ENCODE peak calls at places on chromosome 3, in nine cellular contexts. M is astrocyte; O is naive thymus-derived CD4-positive, alpha-beta T cell; A is ovary; T is lung; N is CD8-positive, alpha-beta T cell; C is upper lobe of right lung; Q is kidney epithelial cell; D is adrenal gland. X is an unnamed sample.

GRCh38 chr3:11517601-11518000 is 126.1 kb downstream of the VGLL4 start:
- DNase-seq in M (no peak), O (no peak), A (no peak), T (no peak), N (no peak), C (no peak), Q (no peak), D (no peak), X (no peak)

GRCh38 chr3:132210476-132211346 is 106.5 kb upstream of the ACP3 start:
- DNase-seq in M (no peak), O (no peak), A (no peak), T (peak; percentile 31), N (no peak), C (no peak), Q (no peak), D (no peak), X (no peak)

GRCh38 chr3:49609815-49610214 is 55.5 kb downstream of the BSN start:
- DNase-seq in M (no peak), O (no peak), A (no peak), T (no peak), N (peak; percentile 31), C (peak; percentile 40), Q (no peak), D (no peak), X (no peak)

GRCh38 chr3:168998792-168999191 is 664.7 kb downstream of the MECOM start:
- DNase-seq in M (no peak), O (no peak), A (no peak), T (no peak), N (no peak), C (no peak), Q (peak; percentile 62), D (no peak), X (no peak)

GRCh38 chr3:58326267-58326932 is 6.3 kb upstream of the PXK start:
- DNase-seq in M (no peak), O (no peak), A (no peak), T (no peak), N (no peak), C (no peak), Q (no peak), D (no peak), X (no peak)

GRCh38 chr3:177810162-177810623 is 612.9 kb upstream of the TBL1XR1 start:
- DNase-seq in M (peak; percentile 79), O (no peak), A (no peak), T (no peak), N (no peak), C (no peak), Q (no peak), D (no peak), X (no peak)

GRCh38 chr3:172525116-172525613 is 1.9 kb upstream of the TNFSF10 start:
- DNase-seq in M (no peak), O (no peak), A (no peak), T (no peak), N (no peak), C (no peak), Q (no peak), D (no peak), X (no peak)

GRCh38 chr3:141710888-141711616 is 27.0 kb upstream of the RNF7 start:
- DNase-seq in M (peak; percentile 91), O (no peak), A (no peak), T (no peak), N (no peak), C (no peak), Q (no peak), D (peak; percentile 82), X (peak; percentile 1)

GRCh38 chr3:24220859-24221657 is 273.6 kb downstream of the THRB start:
- DNase-seq in M (peak; percentile 97), O (no peak), A (no peak), T (no peak), N (no peak), C (no peak), Q (peak; percentile 96), D (no peak), X (peak; percentile 92)

GRCh38 chr3:156382458-156383346 is 172.2 kb downstream of the SSR3 start:
- DNase-seq in M (no peak), O (no peak), A (no peak), T (no peak), N (no peak), C (no peak), Q (no peak), D (peak; percentile 19), X (no peak)

GRCh38 chr3:62319570-62320243 is 53.6 kb downstream of the FEZF2 start:
- DNase-seq in M (no peak), O (no peak), A (no peak), T (no peak), N (no peak), C (no peak), Q (no peak), D (no peak), X (no peak)

GRCh38 chr3:171454026-171454425 is 6.2 kb downstream of the TNIK start:
- DNase-seq in M (no peak), O (no peak), A (no peak), T (no peak), N (no peak), C (no peak), Q (no peak), D (no peak), X (no peak)

GRCh38 chr3:138376663-138377062 is 28.3 kb downstream of the MRAS start:
- DNase-seq in M (no peak), O (no peak), A (no peak), T (no peak), N (no peak), C (no peak), Q (no peak), D (no peak), X (no peak)

GRCh38 chr3:3127432-3128010 is 781 bp downstream of the TRNT1 start:
- DNase-seq in M (peak; percentile 14), O (no peak), A (no peak), T (no peak), N (no peak), C (no peak), Q (no peak), D (no peak), X (no peak)

GRCh38 chr3:24196526-24196925 is 251.4 kb downstream of the NR1D2 start:
- DNase-seq in M (peak; percentile 80), O (no peak), A (no peak), T (no peak), N (no peak), C (no peak), Q (no peak), D (no peak), X (no peak)

GRCh38 chr3:100113728-100114412 is 431 bp downstream of the FILIP1L start:
- DNase-seq in M (no peak), O (no peak), A (no peak), T (no peak), N (no peak), C (no peak), Q (no peak), D (no peak), X (no peak)

GRCh38 chr3:49656541-49657112 is 17.5 kb upstream of the APEH start:
- DNase-seq in M (no peak), O (no peak), A (no peak), T (no peak), N (no peak), C (no peak), Q (no peak), D (no peak), X (no peak)

GRCh38 chr3:27632431-27633223 is 89.5 kb downstream of the EOMES start:
- DNase-seq in M (peak; percentile 64), O (peak; percentile 29), A (peak; percentile 62), T (peak; percentile 46), N (peak; percentile 75), C (peak; percentile 81), Q (no peak), D (peak; percentile 60), X (no peak)

GRCh38 chr3:37174532-37175126 is at the start of gene LRRFIP2:
- DNase-seq in M (peak; percentile 87), O (no peak), A (no peak), T (no peak), N (no peak), C (no peak), Q (no peak), D (no peak), X (no peak)

GRCh38 chr3:5428607-5429516 is 241.4 kb downstream of the EDEM1 start:
- DNase-seq in M (peak; percentile 57), O (no peak), A (no peak), T (no peak), N (no peak), C (no peak), Q (peak; percentile 47), D (no peak), X (peak; percentile 90)

GRCh38 chr3:193674714-193675113 is 81.7 kb downstream of the OPA1 start:
- DNase-seq in M (no peak), O (no peak), A (no peak), T (no peak), N (no peak), C (no peak), Q (no peak), D (no peak), X (no peak)
- H3K36me3 ChIP-seq in M (peaks cover 6% of the 10 kb centered on the region), O (no peaks in the 10 kb centered on the region), A (no peaks in the 10 kb centered on the region), T (peaks cover 5% of the 10 kb centered on the region), N (peaks cover 5% of the 10 kb centered on the region), C (peaks cover 22% of the 10 kb centered on the region), Q (no peaks in the 10 kb centered on the region), D (no peaks in the 10 kb centered on the region), X (peaks cover 3% of the 10 kb centered on the region)

DNA sequence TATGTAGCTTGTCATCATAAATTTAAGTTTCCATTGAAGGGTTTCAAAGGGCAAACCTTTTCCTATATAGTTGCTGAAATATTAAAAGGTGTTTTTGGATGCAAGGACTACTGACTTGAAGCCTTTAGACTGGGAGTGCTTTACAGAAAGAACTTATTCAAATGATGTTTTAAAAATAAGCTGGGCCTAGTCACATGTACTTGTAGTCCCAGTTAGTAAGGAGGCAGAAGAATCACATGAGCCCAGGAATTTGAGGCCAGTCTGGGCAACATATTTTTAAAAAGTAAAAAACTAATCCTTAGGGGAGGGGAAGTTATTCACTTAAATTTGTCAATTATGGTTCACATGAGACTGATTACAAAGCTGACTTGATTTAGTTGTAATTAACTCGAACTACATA is 65.0 kb downstream of the SMARCC1 start:
- DNase-seq in M (no peak), O (no peak), A (no peak), T (no peak), N (no peak), C (no peak), Q (no peak), D (no peak), X (no peak)
- H3K36me3 ChIP-seq in M (peaks cover 38% of the 10 kb centered on the region), O (no peaks in the 10 kb centered on the region), A (no peaks in the 10 kb centered on the region), T (peaks cover 13% of the 10 kb centered on the region), N (peaks cover 8% of the 10 kb centered on the region), C (peaks cover 63% of the 10 kb centered on the region), Q (no peaks in the 10 kb centered on the region), D (no peaks in the 10 kb centered on the region), X (peaks cover 65% of the 10 kb centered on the region)

GRCh38 chr3:16319723-16320122 is 54.7 kb downstream of the OXNAD1 start:
- DNase-seq in M (no peak), O (no peak), A (no peak), T (no peak), N (peak; percentile 47), C (no peak), Q (no peak), D (no peak), X (peak; percentile 42)
- H3K36me3 ChIP-seq in M (peaks cover 11% of the 10 kb centered on the region), O (peaks cover 29% of the 10 kb centered on the region), A (no peaks in the 10 kb centered on the region), T (peaks cover 49% of the 10 kb centered on the region), N (peaks cover 72% of the 10 kb centered on the region), C (peaks cover 73% of the 10 kb centered on the region), Q (peaks cover 4% of the 10 kb centered on the region), D (no peaks in the 10 kb centered on the region), X (peaks cover 7% of the 10 kb centered on the region)

DNA sequence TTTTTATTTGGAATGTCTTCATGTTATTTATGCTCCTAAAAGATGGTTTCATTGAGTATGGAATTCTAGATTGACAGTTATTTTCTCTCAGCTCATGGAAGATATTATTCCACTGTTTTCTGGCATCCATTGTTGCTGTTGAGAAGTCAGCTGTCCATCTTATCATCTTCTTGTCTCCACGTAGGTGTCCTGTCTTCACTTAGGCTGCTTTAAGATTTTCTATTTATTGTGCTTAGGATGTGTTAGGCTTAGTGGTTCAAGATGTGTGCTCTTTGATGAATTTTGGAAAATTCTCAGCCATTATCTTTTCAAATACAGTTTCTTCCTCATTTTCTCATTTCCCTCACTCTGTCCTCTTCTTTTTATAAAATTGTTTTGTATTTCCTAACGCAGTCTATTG is 52.0 kb downstream of the SNRK start:
- DNase-seq in M (peak; percentile 9), O (no peak), A (no peak), T (no peak), N (no peak), C (no peak), Q (no peak), D (no peak), X (no peak)
- H3K36me3 ChIP-seq in M (peaks cover 16% of the 10 kb centered on the region), O (peaks cover 16% of the 10 kb centered on the region), A (no peaks in the 10 kb centered on the region), T (peaks cover 33% of the 10 kb centered on the region), N (peaks cover 58% of the 10 kb centered on the region), C (peaks cover 72% of the 10 kb centered on the region), Q (peaks cover 2% of the 10 kb centered on the region), D (no peaks in the 10 kb centered on the region), X (peaks cover 95% of the 10 kb centered on the region)

X was measured in esophagus muscularis mucosa.